ENCODE peak calls at places on chromosomes 2 and 18, in six cellular contexts. One of them, this sample, is unnamed.

GRCh38 chr2:191245046-191245868 is at the start of gene MYO1B:
- DNase-seq in K562: peak
- DNase-seq in HepG2: peak
- DNase-seq in H1: peak
- DNase-seq in SK-N-SH: peak
- DNase-seq in GM12878: no peak
- DNase-seq in this sample: no peak

GRCh38 chr2:128091691-128092050 is 671 bp downstream of the UGGT1 start:
- DNase-seq in K562: no peak
- DNase-seq in HepG2: no peak
- DNase-seq in H1: no peak
- DNase-seq in SK-N-SH: no peak
- DNase-seq in GM12878: no peak
- DNase-seq in this sample: no peak

GRCh38 chr2:19669126-19669525 is 232.7 kb downstream of the TTC32 start:
- DNase-seq in K562: no peak
- DNase-seq in HepG2: no peak
- DNase-seq in H1: no peak
- DNase-seq in SK-N-SH: no peak
- DNase-seq in GM12878: no peak
- DNase-seq in this sample: no peak

GRCh38 chr2:227323818-227324217 is 1.2 kb upstream of the MFF start:
- DNase-seq in K562: no peak
- DNase-seq in HepG2: no peak
- DNase-seq in H1: no peak
- DNase-seq in SK-N-SH: no peak
- DNase-seq in GM12878: no peak
- DNase-seq in this sample: no peak

GRCh38 chr2:178066324-178066723 is 6.3 kb downstream of the PDE11A start:
- DNase-seq in K562: no peak
- DNase-seq in HepG2: no peak
- DNase-seq in H1: no peak
- DNase-seq in SK-N-SH: no peak
- DNase-seq in GM12878: no peak
- DNase-seq in this sample: no peak

GRCh38 chr2:141554810-141555209 is 576.0 kb downstream of the LRP1B start:
- DNase-seq in K562: no peak
- DNase-seq in HepG2: peak
- DNase-seq in H1: no peak
- DNase-seq in SK-N-SH: peak
- DNase-seq in GM12878: no peak
- DNase-seq in this sample: peak

GRCh38 chr2:98445708-98446577 is 1.3 kb downstream of the INPP4A start:
- DNase-seq in K562: peak
- DNase-seq in HepG2: no peak
- DNase-seq in H1: no peak
- DNase-seq in SK-N-SH: peak
- DNase-seq in GM12878: no peak
- DNase-seq in this sample: peak

GRCh38 chr2:233115761-233116160 is 55.6 kb downstream of the INPP5D start:
- DNase-seq in K562: no peak
- DNase-seq in HepG2: no peak
- DNase-seq in H1: no peak
- DNase-seq in SK-N-SH: no peak
- DNase-seq in GM12878: no peak
- DNase-seq in this sample: no peak

GRCh38 chr2:29022455-29023128 is 41.5 kb downstream of the TOGARAM2 start:
- DNase-seq in K562: no peak
- DNase-seq in HepG2: no peak
- DNase-seq in H1: no peak
- DNase-seq in SK-N-SH: no peak
- DNase-seq in GM12878: no peak
- DNase-seq in this sample: no peak

GRCh38 chr2:42569883-42570282 is 1.5 kb downstream of the MTA3 start:
- DNase-seq in K562: no peak
- DNase-seq in HepG2: no peak
- DNase-seq in H1: no peak
- DNase-seq in SK-N-SH: peak
- DNase-seq in GM12878: no peak
- DNase-seq in this sample: no peak

GRCh38 chr18:48028716-48029115 is 98.3 kb upstream of the SMAD2 start:
- DNase-seq in K562: no peak
- DNase-seq in HepG2: no peak
- DNase-seq in H1: no peak
- DNase-seq in SK-N-SH: no peak
- DNase-seq in GM12878: no peak
- DNase-seq in this sample: no peak

GRCh38 chr2:133956434-133956935 is 297.4 kb upstream of the MGAT5 start:
- DNase-seq in K562: no peak
- DNase-seq in HepG2: no peak
- DNase-seq in H1: no peak
- DNase-seq in SK-N-SH: no peak
- DNase-seq in GM12878: no peak
- DNase-seq in this sample: no peak

GRCh38 chr18:29123706-29124530 is 947.0 kb upstream of the CDH2 start:
- DNase-seq in K562: no peak
- DNase-seq in HepG2: no peak
- DNase-seq in H1: no peak
- DNase-seq in SK-N-SH: no peak
- DNase-seq in GM12878: no peak
- DNase-seq in this sample: no peak

GRCh38 chr2:109455731-109456691 is 157.8 kb downstream of the SEPTIN10 start:
- DNase-seq in K562: no peak
- DNase-seq in HepG2: no peak
- DNase-seq in H1: no peak
- DNase-seq in SK-N-SH: no peak
- DNase-seq in GM12878: no peak
- DNase-seq in this sample: no peak

GRCh38 chr18:7766383-7766782 is 199.3 kb downstream of the PTPRM start:
- DNase-seq in K562: no peak
- DNase-seq in HepG2: no peak
- DNase-seq in H1: no peak
- DNase-seq in SK-N-SH: peak
- DNase-seq in GM12878: no peak
- DNase-seq in this sample: no peak

GRCh38 chr18:46369323-46369722 is 265.1 kb downstream of the HAUS1 start:
- DNase-seq in K562: no peak
- DNase-seq in HepG2: no peak
- DNase-seq in H1: no peak
- DNase-seq in SK-N-SH: no peak
- DNase-seq in GM12878: no peak
- DNase-seq in this sample: no peak

GRCh38 chr2:1723397-1724042 is 20.8 kb downstream of the PXDN start:
- DNase-seq in K562: no peak
- DNase-seq in HepG2: no peak
- DNase-seq in H1: no peak
- DNase-seq in SK-N-SH: no peak
- DNase-seq in GM12878: no peak
- DNase-seq in this sample: no peak

GRCh38 chr2:1718339-1719220 is 25.7 kb downstream of the PXDN start:
- DNase-seq in K562: no peak
- DNase-seq in HepG2: no peak
- DNase-seq in H1: no peak
- DNase-seq in SK-N-SH: peak
- DNase-seq in GM12878: no peak
- DNase-seq in this sample: no peak

GRCh38 chr2:1722692-1723091 is 21.6 kb downstream of the PXDN start:
- DNase-seq in K562: no peak
- DNase-seq in HepG2: no peak
- DNase-seq in H1: no peak
- DNase-seq in SK-N-SH: no peak
- DNase-seq in GM12878: no peak
- DNase-seq in this sample: no peak

GRCh38 chr2:1726558-1726957 is 17.8 kb downstream of the PXDN start:
- DNase-seq in K562: no peak
- DNase-seq in HepG2: no peak
- DNase-seq in H1: no peak
- DNase-seq in SK-N-SH: no peak
- DNase-seq in GM12878: no peak
- DNase-seq in this sample: no peak

GRCh38 chr2:1721706-1722483 is 22.4 kb downstream of the PXDN start:
- DNase-seq in K562: no peak
- DNase-seq in HepG2: no peak
- DNase-seq in H1: no peak
- DNase-seq in SK-N-SH: peak
- DNase-seq in GM12878: no peak
- DNase-seq in this sample: no peak
- H3K27ac ChIP-seq in K562: no peak
- H3K27ac ChIP-seq in HepG2: no peak
- H3K27ac ChIP-seq in H1: no peak
- H3K27ac ChIP-seq in SK-N-SH: peak
- H3K27ac ChIP-seq in GM12878: no peak
- H3K27ac ChIP-seq in this sample: no peak

GRCh38 chr2:241636983-241637232 is at the start of gene THAP4:
- DNase-seq in K562: peak
- DNase-seq in HepG2: no peak
- DNase-seq in H1: no peak
- DNase-seq in SK-N-SH: peak
- DNase-seq in GM12878: no peak
- DNase-seq in this sample: no peak

GRCh38 chr2:241637233-241638062 is at the start of gene ATG4B:
- DNase-seq in K562: peak
- DNase-seq in HepG2: peak
- DNase-seq in H1: peak
- DNase-seq in SK-N-SH: peak
- DNase-seq in GM12878: peak
- DNase-seq in this sample: peak

GRCh38 chr2:241638063-241638660 is 669 bp downstream of the ATG4B start:
- DNase-seq in K562: no peak
- DNase-seq in HepG2: no peak
- DNase-seq in H1: no peak
- DNase-seq in SK-N-SH: no peak
- DNase-seq in GM12878: no peak
- DNase-seq in this sample: no peak

GRCh38 chr2:241635756-241636155 is 1.2 kb downstream of the THAP4 start:
- DNase-seq in K562: no peak
- DNase-seq in HepG2: peak
- DNase-seq in H1: no peak
- DNase-seq in SK-N-SH: no peak
- DNase-seq in GM12878: no peak
- DNase-seq in this sample: no peak

DNA sequence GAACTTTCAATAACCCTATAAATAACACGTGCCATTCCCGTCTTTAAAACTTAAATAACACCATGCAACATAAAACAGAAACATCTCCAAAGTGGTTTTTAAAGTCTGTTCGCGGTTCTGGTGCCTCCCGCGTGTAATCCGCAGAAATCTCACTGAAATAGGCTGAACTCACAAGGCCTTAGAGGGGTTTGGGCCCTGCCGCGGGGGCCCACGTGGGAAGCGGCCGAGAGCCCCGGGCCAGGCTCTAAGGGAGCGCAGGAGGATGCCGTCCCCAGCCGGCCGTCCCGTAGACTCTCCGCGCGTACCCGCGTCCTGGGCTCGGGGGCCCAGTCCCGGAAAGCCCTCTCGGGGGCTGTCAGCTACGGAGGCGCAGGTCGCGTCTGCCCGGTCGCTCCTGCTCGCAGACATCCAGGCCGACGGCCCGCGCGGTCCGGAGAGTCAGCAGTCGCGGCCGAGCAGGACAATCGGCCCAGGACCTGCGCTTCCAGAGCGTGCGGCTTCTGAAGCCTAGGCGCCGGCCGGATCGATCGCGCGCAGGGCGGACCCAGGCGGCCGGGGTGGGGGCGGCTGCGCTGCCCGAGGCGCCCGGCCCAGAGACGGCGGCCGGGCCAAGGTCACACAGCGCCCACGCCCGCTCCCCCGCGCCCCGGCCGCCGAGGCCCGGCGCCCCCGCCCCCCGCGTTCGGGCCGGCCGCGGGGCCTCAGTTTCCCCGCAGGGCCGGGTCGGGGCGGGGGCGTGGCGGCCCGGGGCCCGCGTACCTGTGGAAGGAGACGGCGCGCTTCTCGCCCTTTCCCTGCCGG is 576 bp downstream of the THAP4 start:
- DNase-seq in K562: peak
- DNase-seq in HepG2: peak
- DNase-seq in H1: no peak
- DNase-seq in SK-N-SH: peak
- DNase-seq in GM12878: no peak
- DNase-seq in this sample: peak
- TF ChIP-seq GABPA in K562: no peak
- TF ChIP-seq GABPA in HepG2: no peak
- TF ChIP-seq GABPA in H1: peak
- TF ChIP-seq GABPA in SK-N-SH: no peak
- TF ChIP-seq GABPA in GM12878: no peak
- TF ChIP-seq GABPA in this sample: no peak

GRCh38 chr2:113328043-113328442 is 49.3 kb upstream of the PAX8 start:
- DNase-seq in K562: no peak
- DNase-seq in HepG2: no peak
- DNase-seq in H1: no peak
- DNase-seq in SK-N-SH: no peak
- DNase-seq in GM12878: no peak
- DNase-seq in this sample: no peak

DNA sequence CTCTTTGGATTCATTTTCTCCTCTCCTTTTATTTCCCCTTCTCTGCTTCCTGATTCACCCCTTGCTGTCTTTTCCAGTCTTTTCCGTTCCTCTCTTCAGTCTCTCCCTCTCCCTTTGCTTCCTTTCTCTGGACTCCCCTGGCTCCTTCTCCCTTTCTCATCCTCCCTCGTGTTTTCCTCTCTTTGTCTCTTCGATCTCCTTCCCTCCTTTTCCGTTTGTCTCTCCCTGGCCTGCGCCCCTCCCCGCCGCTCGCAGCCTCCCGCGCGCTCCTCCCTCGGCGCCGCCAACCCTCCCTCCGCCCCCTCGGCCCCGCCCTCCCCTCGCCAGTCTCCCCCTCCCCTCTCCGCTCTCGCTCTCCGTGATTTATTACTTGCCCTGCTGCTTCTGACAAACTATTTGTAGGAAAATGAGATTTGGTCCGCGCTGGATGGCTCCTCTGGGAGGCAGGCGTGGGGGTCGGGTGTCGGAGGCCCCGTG is 46.0 kb upstream of the PAX8 start:
- DNase-seq in K562: peak
- DNase-seq in HepG2: no peak
- DNase-seq in H1: peak
- DNase-seq in SK-N-SH: peak
- DNase-seq in GM12878: no peak
- DNase-seq in this sample: no peak
- H3K4me3 ChIP-seq in K562: no peak
- H3K4me3 ChIP-seq in HepG2: peak
- H3K4me3 ChIP-seq in H1: peak
- H3K4me3 ChIP-seq in SK-N-SH: peak
- H3K4me3 ChIP-seq in GM12878: no peak
- H3K4me3 ChIP-seq in this sample: peak

GRCh38 chr2:168196764-168197180 is 50.6 kb downstream of the STK39 start:
- DNase-seq in K562: no peak
- DNase-seq in HepG2: peak
- DNase-seq in H1: no peak
- DNase-seq in SK-N-SH: no peak
- DNase-seq in GM12878: no peak
- DNase-seq in this sample: no peak

GRCh38 chr2:168192839-168193616 is 54.4 kb downstream of the STK39 start:
- DNase-seq in K562: no peak
- DNase-seq in HepG2: no peak
- DNase-seq in H1: no peak
- DNase-seq in SK-N-SH: no peak
- DNase-seq in GM12878: no peak
- DNase-seq in this sample: no peak

GRCh38 chr2:168198476-168199192 is 48.8 kb downstream of the STK39 start:
- DNase-seq in K562: no peak
- DNase-seq in HepG2: peak
- DNase-seq in H1: no peak
- DNase-seq in SK-N-SH: no peak
- DNase-seq in GM12878: no peak
- DNase-seq in this sample: no peak

GRCh38 chr2:168192143-168192785 is 55.1 kb downstream of the STK39 start:
- DNase-seq in K562: no peak
- DNase-seq in HepG2: peak
- DNase-seq in H1: no peak
- DNase-seq in SK-N-SH: no peak
- DNase-seq in GM12878: no peak
- DNase-seq in this sample: no peak

GRCh38 chr2:168194784-168195522 is 52.4 kb downstream of the STK39 start:
- DNase-seq in K562: no peak
- DNase-seq in HepG2: no peak
- DNase-seq in H1: no peak
- DNase-seq in SK-N-SH: peak
- DNase-seq in GM12878: peak
- DNase-seq in this sample: no peak
- H3K27ac ChIP-seq in K562: no peak
- H3K27ac ChIP-seq in HepG2: no peak
- H3K27ac ChIP-seq in H1: no peak
- H3K27ac ChIP-seq in SK-N-SH: peak
- H3K27ac ChIP-seq in GM12878: no peak
- H3K27ac ChIP-seq in this sample: no peak